ENCODE peak calls at places on chromosome 14, in six cellular contexts. B, S, J, A, L and X are unnamed samples.

GRCh38 chr14:104749111-104749649 is 3.8 kb upstream of the SIVA1 start:
- DNase-seq in B (no peak), S (no peak), J (no peak), A (no peak), L (peak; percentile 68), X (no peak)

GRCh38 chr14:27411021-27411420 is 813.2 kb upstream of the NOVA1 start:
- DNase-seq in B (no peak), S (no peak), J (no peak), A (no peak), L (no peak), X (no peak)

GRCh38 chr14:52333108-52333507 is 19.0 kb downstream of the PTGER2 start:
- DNase-seq in B (no peak), S (no peak), J (no peak), A (no peak), L (no peak), X (no peak)

GRCh38 chr14:98112211-98112780 is 1159.7 kb downstream of the BCL11B start:
- DNase-seq in B (peak; percentile 57), S (no peak), J (no peak), A (peak; percentile 49), L (no peak), X (no peak)

GRCh38 chr14:99654235-99655000 is 9.5 kb downstream of the HHIPL1 start:
- DNase-seq in B (no peak), S (no peak), J (no peak), A (peak; percentile 84), L (peak; percentile 52), X (no peak)

GRCh38 chr14:94354638-94355185 is 31.6 kb upstream of the SERPINA6 start:
- DNase-seq in B (no peak), S (no peak), J (no peak), A (no peak), L (no peak), X (no peak)

GRCh38 chr14:54665938-54666337 is 99.0 kb downstream of the SAMD4A start:
- DNase-seq in B (no peak), S (no peak), J (no peak), A (no peak), L (no peak), X (no peak)

GRCh38 chr14:21940887-21941855 is 267.6 kb upstream of the OR4E1 start:
- DNase-seq in B (no peak), S (peak; percentile 27), J (no peak), A (peak; percentile 1), L (no peak), X (no peak)

GRCh38 chr14:95184413-95184790 is 27.1 kb upstream of the DICER1 start:
- DNase-seq in B (no peak), S (no peak), J (peak; percentile 65), A (no peak), L (no peak), X (no peak)

GRCh38 chr14:31303654-31304053 is 96.1 kb upstream of the HECTD1 start:
- DNase-seq in B (no peak), S (no peak), J (no peak), A (no peak), L (no peak), X (no peak)

GRCh38 chr14:50805396-50805795 is 25.6 kb downstream of the NIN start:
- DNase-seq in B (no peak), S (no peak), J (no peak), A (no peak), L (no peak), X (no peak)

GRCh38 chr14:91373591-91374245 is 43.9 kb downstream of the CCDC88C start:
- DNase-seq in B (no peak), S (peak; percentile 63), J (no peak), A (no peak), L (no peak), X (no peak)

GRCh38 chr14:86799244-86799647 is 1193.7 kb downstream of the GALC start:
- DNase-seq in B (no peak), S (no peak), J (no peak), A (peak; percentile 72), L (no peak), X (no peak)

GRCh38 chr14:65137648-65138317 is 35.5 kb upstream of the MAX start:
- DNase-seq in B (no peak), S (no peak), J (no peak), A (no peak), L (no peak), X (no peak)

GRCh38 chr14:45868377-45868776 is 615.4 kb upstream of the MIS18BP1 start:
- DNase-seq in B (no peak), S (no peak), J (no peak), A (no peak), L (no peak), X (no peak)

GRCh38 chr14:47040490-47040889 is 388.9 kb upstream of the RPL10L start:
- DNase-seq in B (no peak), S (peak; percentile 51), J (no peak), A (no peak), L (no peak), X (no peak)

GRCh38 chr14:38302966-38303365 is 47.1 kb upstream of the CLEC14A start:
- DNase-seq in B (no peak), S (no peak), J (no peak), A (no peak), L (no peak), X (no peak)

GRCh38 chr14:94547151-94547680 is 14.0 kb upstream of the SERPINA4 start:
- DNase-seq in B (no peak), S (no peak), J (no peak), A (no peak), L (no peak), X (peak; percentile 87)

GRCh38 chr14:89607453-89607852 is 190.4 kb upstream of the FOXN3 start:
- DNase-seq in B (no peak), S (no peak), J (no peak), A (no peak), L (no peak), X (peak; percentile 16)

GRCh38 chr14:52363969-52364368 is 49.9 kb downstream of the PTGER2 start:
- DNase-seq in B (no peak), S (no peak), J (no peak), A (no peak), L (no peak), X (no peak)

GRCh38 chr14:49950275-49951250 is 57.7 kb downstream of the ARF6 start:
- DNase-seq in B (no peak), S (peak; percentile 18), J (no peak), A (no peak), L (peak; percentile 88), X (no peak)

GRCh38 chr14:77133718-77134338 is 7.8 kb downstream of the ZDHHC22 start:
- DNase-seq in B (no peak), S (peak; percentile 61), J (peak; percentile 66), A (peak; percentile 75), L (peak; percentile 50), X (no peak)

GRCh38 chr14:54251356-54251755 is 145.5 kb upstream of the CDKN3 start:
- DNase-seq in B (no peak), S (no peak), J (no peak), A (no peak), L (no peak), X (no peak)

DNA sequence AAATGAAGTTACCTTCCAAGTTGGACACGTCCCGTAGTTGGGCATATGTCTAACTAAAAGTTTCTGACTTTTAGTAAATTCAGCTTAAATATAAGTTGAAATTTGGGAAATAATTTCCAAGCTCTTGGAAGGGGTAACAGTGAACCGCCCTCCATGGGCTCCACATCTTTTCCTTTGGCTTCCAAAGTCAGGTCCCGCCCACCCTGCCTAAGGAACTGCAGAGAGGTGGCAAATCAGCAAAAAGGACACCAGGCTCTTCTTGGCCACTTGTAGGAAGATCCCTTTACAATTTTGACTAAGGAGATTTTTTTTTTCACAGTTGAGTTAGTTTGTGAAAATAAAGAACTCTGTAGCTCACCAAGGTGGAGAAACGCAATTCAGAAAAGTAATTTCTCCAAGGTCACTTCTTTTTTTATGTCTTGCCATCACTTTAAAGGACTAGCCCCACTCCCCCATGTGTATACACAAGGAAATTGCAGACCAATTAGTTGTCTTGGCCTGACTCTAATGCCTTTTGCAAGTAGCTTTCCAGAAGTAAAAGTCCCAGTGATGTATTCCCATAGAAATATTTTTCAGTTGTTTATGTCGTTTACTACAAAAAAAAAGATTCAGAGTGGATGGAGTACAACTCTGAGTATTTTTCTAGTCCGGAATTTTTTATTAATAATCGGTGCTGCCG is 181.2 kb downstream of the PELI2 start:
- DNase-seq in B (no peak), S (no peak), J (no peak), A (no peak), L (no peak), X (no peak)
- TF ChIP-seq CTCF in B (no peak), S (no peak), J (no peak), A (no peak), L (no peak), X (no peak)

GRCh38 chr14:101502761-101503392 is 58.4 kb upstream of the DIO3 start:
- DNase-seq in B (no peak), S (no peak), J (peak; percentile 62), A (no peak), L (no peak), X (no peak)

GRCh38 chr14:101500681-101501080 is 60.6 kb upstream of the DIO3 start:
- DNase-seq in B (no peak), S (no peak), J (peak; percentile 33), A (no peak), L (no peak), X (no peak)

GRCh38 chr14:101501858-101502615 is 59.3 kb upstream of the DIO3 start:
- DNase-seq in B (no peak), S (no peak), J (peak; percentile 65), A (no peak), L (no peak), X (no peak)

GRCh38 chr14:101500061-101500460 is 61.2 kb upstream of the DIO3 start:
- DNase-seq in B (no peak), S (no peak), J (peak; percentile 33), A (no peak), L (no peak), X (no peak)

DNA sequence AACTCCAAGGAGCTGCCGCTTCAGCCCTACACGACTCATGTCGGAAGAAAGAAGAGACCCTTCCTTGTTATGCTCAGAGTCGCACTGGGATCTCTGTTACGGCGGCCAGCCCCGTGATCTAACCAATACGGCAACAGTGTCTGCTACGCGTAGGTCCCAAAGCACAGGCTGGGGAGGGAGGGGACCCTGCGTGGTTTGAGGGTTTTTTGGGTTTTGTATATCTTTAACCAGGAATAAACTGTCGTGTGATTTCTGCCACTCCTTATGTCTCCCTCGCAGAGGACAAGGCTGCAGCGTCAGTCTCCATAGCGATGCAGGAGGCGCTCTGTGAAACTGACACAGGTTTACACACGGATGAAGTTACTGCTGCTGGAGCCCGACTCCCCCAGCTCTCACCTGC is 60.0 kb upstream of the DIO3 start:
- DNase-seq in B (no peak), S (no peak), J (peak; percentile 68), A (no peak), L (no peak), X (no peak)
- H3K27ac ChIP-seq in B (no peak overlapping the region), S (no peak overlapping the region), J (no peak overlapping the region), A (no peak overlapping the region), L (no peak overlapping the region), X (no peak overlapping the region)

DNA sequence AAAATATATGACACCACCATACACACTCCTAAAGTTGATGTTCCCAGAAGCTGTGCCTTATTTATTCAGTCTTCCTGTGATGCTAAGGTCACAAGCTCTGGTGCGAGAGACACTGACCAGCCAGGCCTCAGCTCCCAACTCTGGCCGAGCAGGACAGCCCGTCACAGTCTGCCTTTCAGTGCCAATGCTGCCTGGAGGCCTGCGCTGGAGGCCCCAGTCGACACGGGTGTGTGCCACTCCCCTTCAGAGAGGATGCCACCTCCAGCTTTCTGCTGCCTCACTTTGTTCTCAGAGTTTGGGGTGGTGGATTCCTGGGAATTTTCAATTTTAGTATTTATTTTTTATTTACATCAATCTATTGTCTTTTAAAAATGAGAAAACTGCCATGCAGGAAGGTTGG is 7.3 kb upstream of the PAPLN start:
- DNase-seq in B (no peak), S (no peak), J (peak; percentile 46), A (no peak), L (no peak), X (no peak)
- TF ChIP-seq CTCF in B (no peak), S (no peak), J (no peak), A (no peak), L (no peak), X (no peak)

GRCh38 chr14:75542585-75543091 is 20.4 kb downstream of the BATF start:
- DNase-seq in B (no peak), S (no peak), J (no peak), A (peak; percentile 93), L (peak; percentile 64), X (no peak)
- H3K27ac ChIP-seq in B (peak overlapping the region; percentile 38), S (no peak overlapping the region), J (peak overlapping the region; percentile 66), A (peak overlapping the region; percentile 25), L (peak overlapping the region; percentile 74), X (peak overlapping the region; percentile 53)